ENCODE peak calls at places on chromosome 1, in ten cellular contexts. E is fibroblast of lung, X is heart left ventricle, H is WTC11, A is neuronal stem cell, K is neural crest cell, O is osteocyte, U is mesendoderm, T is tibial artery, W is NCI-H2171. N is an unnamed sample.

GRCh38 chr1:209335090-209335692 is 248.3 kb upstream of the CAMK1G start:
- DNase-seq in E (peak; percentile 18), X (no peak), H (peak; percentile 71), A (peak; percentile 24), K (peak; percentile 49), O (no peak), U (peak; percentile 84), T (no peak), W (peak; percentile 37), N (no peak)

GRCh38 chr1:2412773-2413494 is 570 bp upstream of the PEX10 start:
- DNase-seq in E (no peak), X (peak; percentile 37), H (peak; percentile 34), A (no peak), K (no peak), O (no peak), U (peak; percentile 29), T (no peak), W (peak; percentile 53), N (no peak)

GRCh38 chr1:155123801-155124200 is 3.9 kb upstream of the EFNA1 start:
- DNase-seq in E (no peak), X (no peak), H (no peak), A (no peak), K (no peak), O (no peak), U (no peak), T (no peak), W (no peak), N (no peak)

GRCh38 chr1:229058716-229059115 is 212.2 kb upstream of the RAB4A start:
- DNase-seq in E (no peak), X (peak; percentile 35), H (no peak), A (no peak), K (no peak), O (no peak), U (no peak), T (peak; percentile 38), W (no peak), N (no peak)

GRCh38 chr1:23799570-23800395 is 771 bp downstream of the GALE start:
- DNase-seq in E (peak; percentile 73), X (peak; percentile 52), H (peak; percentile 57), A (peak; percentile 47), K (no peak), O (no peak), U (peak; percentile 93), T (peak; percentile 58), W (no peak), N (no peak)

GRCh38 chr1:10252508-10252907 is 42.1 kb downstream of the KIF1B start:
- DNase-seq in E (peak; percentile 43), X (no peak), H (no peak), A (no peak), K (no peak), O (no peak), U (no peak), T (no peak), W (no peak), N (no peak)

GRCh38 chr1:167631386-167631941 is 1.4 kb downstream of the RCSD1 start:
- DNase-seq in E (no peak), X (no peak), H (no peak), A (no peak), K (no peak), O (peak; percentile 36), U (no peak), T (no peak), W (no peak), N (no peak)

GRCh38 chr1:183911285-183911684 is 106.4 kb downstream of the RGL1 start:
- DNase-seq in E (no peak), X (no peak), H (no peak), A (no peak), K (no peak), O (no peak), U (no peak), T (no peak), W (no peak), N (no peak)

GRCh38 chr1:201876148-201876547 is 12.6 kb upstream of the SHISA4 start:
- DNase-seq in E (no peak), X (no peak), H (no peak), A (no peak), K (no peak), O (no peak), U (no peak), T (no peak), W (peak; percentile 57), N (no peak)